ENCODE peak calls at places on chromosomes 12 and 14, in four cellular contexts. Y, D, J and N are unnamed samples.
A peak's percentile ranks its signal among the peaks of the same experiment; 100 is the strongest.

GRCh38 chr14:33844118-33844517 is 106.8 kb downstream of the EGLN3 start:
- DNase-seq in Y (no peak), D (no peak), J (no peak), N (no peak)

GRCh38 chr12:6426882-6427671 is 17.7 kb upstream of the CD27 start:
- DNase-seq in Y (no peak), D (no peak), J (no peak), N (no peak)

GRCh38 chr14:29536886-29537511 is 390.6 kb downstream of the PRKD1 start:
- DNase-seq in Y (peak; percentile 35), D (no peak), J (no peak), N (no peak)

GRCh38 chr12:52058631-52059324 is 7.5 kb downstream of the NR4A1 start:
- DNase-seq in Y (peak; percentile 54), D (no peak), J (no peak), N (no peak)

GRCh38 chr12:128844031-128844635 is 9.1 kb upstream of the GLT1D1 start:
- DNase-seq in Y (no peak), D (no peak), J (no peak), N (peak; percentile 73)

GRCh38 chr14:21768116-21768874 is 94.7 kb upstream of the OR4E1 start:
- DNase-seq in Y (peak; percentile 1), D (peak; percentile 42), J (no peak), N (peak; percentile 86)

GRCh38 chr14:22561661-22562579 is 27.1 kb downstream of the DAD1 start:
- DNase-seq in Y (no peak), D (no peak), J (no peak), N (peak; percentile 72)

GRCh38 chr12:82696543-82696942 is 9.8 kb downstream of the TMTC2 start:
- DNase-seq in Y (no peak), D (no peak), J (no peak), N (no peak)

GRCh38 chr14:97707603-97708002 is 910.4 kb downstream of the VRK1 start:
- DNase-seq in Y (no peak), D (no peak), J (no peak), N (no peak)

GRCh38 chr14:66070542-66071319 is 415.4 kb upstream of the CCDC196 start:
- DNase-seq in Y (no peak), D (peak; percentile 69), J (peak; percentile 58), N (peak; percentile 82)

GRCh38 chr14:51462182-51462581 is 189.5 kb upstream of the FRMD6 start:
- DNase-seq in Y (no peak), D (no peak), J (no peak), N (no peak)

GRCh38 chr12:124844411-124845397 is 19.0 kb downstream of the SCARB1 start:
- DNase-seq in Y (no peak), D (no peak), J (no peak), N (no peak)

GRCh38 chr12:124862768-124863408 is 776 bp downstream of the SCARB1 start:
- DNase-seq in Y (no peak), D (no peak), J (no peak), N (peak; percentile 40)

GRCh38 chr12:5000204-5000603 is 43.5 kb upstream of the KCNA5 start:
- DNase-seq in Y (no peak), D (no peak), J (no peak), N (peak; percentile 33)

GRCh38 chr12:132170094-132170636 is 25.9 kb downstream of the NOC4L start:
- DNase-seq in Y (peak; percentile 75), D (no peak), J (no peak), N (no peak)

GRCh38 chr12:39417916-39418315 is 25.0 kb downstream of the KIF21A start:
- DNase-seq in Y (no peak), D (no peak), J (no peak), N (no peak)

GRCh38 chr12:29710104-29710503 is 73.6 kb downstream of the TMTC1 start:
- DNase-seq in Y (no peak), D (peak; percentile 62), J (peak; percentile 15), N (peak; percentile 91)

GRCh38 chr12:51823875-51824565 is 24.5 kb downstream of the FIGNL2 start:
- DNase-seq in Y (peak; percentile 73), D (no peak), J (no peak), N (peak; percentile 83)

GRCh38 chr14:99946652-99947489 is 118.4 kb upstream of the EVL start:
- DNase-seq in Y (no peak), D (peak; percentile 37), J (no peak), N (no peak)

GRCh38 chr12:103589517-103589916 is 2.4 kb downstream of the STAB2 start:
- DNase-seq in Y (no peak), D (no peak), J (no peak), N (no peak)

GRCh38 chr12:90842477-90842876 is 112.5 kb downstream of the CCER1 start:
- DNase-seq in Y (no peak), D (no peak), J (peak; percentile 5), N (peak; percentile 51)

GRCh38 chr12:12333980-12334709 is 15.9 kb downstream of the MANSC1 start:
- DNase-seq in Y (peak; percentile 46), D (no peak), J (no peak), N (peak; percentile 60)

GRCh38 chr12:13028825-13029570 is 15.2 kb upstream of the FAM234B start:
- DNase-seq in Y (no peak), D (peak; percentile 14), J (no peak), N (peak; percentile 32)

DNA sequence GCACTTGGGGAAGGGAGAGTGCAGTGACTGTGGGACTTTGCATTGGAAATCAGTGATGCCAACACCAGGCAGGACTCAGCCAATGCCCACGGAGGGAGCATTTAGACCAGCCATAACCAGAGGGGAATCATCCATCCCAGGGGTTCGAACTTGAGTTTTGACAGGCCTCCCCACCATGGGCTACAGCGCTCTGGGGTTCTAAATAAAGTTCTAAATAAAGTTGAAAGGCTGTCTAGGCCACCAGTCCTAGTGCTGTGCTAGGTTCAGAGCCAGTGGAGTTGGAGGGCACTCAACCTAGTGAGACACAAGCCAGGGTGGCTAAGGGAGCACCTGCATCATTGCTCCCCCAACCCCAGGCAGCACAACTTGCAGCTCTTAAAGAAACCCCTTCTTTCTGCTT is 82.0 kb upstream of the SLC38A4 start:
- DNase-seq in Y (no peak), D (no peak), J (no peak), N (no peak)
- H2AK5ac ChIP-seq in Y (no peak overlapping the region), D (peak overlapping the region; percentile 14), J (no peak overlapping the region), N (no peak overlapping the region)

GRCh38 chr12:94404854-94405253 is 54.8 kb downstream of the CEP83 start:
- DNase-seq in Y (no peak), D (no peak), J (no peak), N (no peak)
- H3K4me3 ChIP-seq in Y (no peak overlapping the region), D (no peak overlapping the region), J (no peak overlapping the region), N (no peak overlapping the region)

GRCh38 chr14:68583527-68584275 is 209.2 kb downstream of the ZFP36L1 start:
- DNase-seq in Y (no peak), D (no peak), J (no peak), N (no peak)
- H3K79me1 ChIP-seq in Y (no peaks in the 10 kb centered on the region), D (no peaks in the 10 kb centered on the region), J (no peaks in the 10 kb centered on the region), N (no peaks in the 10 kb centered on the region)

GRCh38 chr12:55721601-55722213 is 1.5 kb downstream of the RDH5 start:
- DNase-seq in Y (no peak), D (no peak), J (no peak), N (no peak)
- H2AK5ac ChIP-seq in Y (peak overlapping the region; percentile 89), D (no peak overlapping the region), J (no peak overlapping the region), N (no peak overlapping the region)

DNA sequence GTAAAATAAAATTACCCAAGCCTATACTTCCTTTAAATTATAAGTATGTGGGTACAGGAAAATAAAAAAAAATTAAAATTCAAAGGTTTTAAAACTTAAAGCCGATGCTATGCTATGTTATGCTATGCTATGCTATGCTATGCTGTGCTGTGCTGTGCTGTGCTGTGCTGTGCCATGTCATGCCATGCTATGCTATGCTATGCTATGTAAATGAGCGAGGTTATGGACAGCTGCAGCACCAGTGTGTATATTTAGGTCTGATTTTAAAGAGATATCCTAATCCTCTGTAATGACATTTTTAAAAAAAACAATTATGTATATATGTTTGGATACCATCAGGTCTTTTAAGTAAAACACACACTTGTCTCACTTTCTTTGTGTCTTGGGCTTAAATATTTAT is 1822.0 kb upstream of the SEL1L start:
- DNase-seq in Y (no peak), D (no peak), J (no peak), N (no peak)
- H3K4me3 ChIP-seq in Y (no peak overlapping the region), D (no peak overlapping the region), J (no peak overlapping the region), N (no peak overlapping the region)

DNA sequence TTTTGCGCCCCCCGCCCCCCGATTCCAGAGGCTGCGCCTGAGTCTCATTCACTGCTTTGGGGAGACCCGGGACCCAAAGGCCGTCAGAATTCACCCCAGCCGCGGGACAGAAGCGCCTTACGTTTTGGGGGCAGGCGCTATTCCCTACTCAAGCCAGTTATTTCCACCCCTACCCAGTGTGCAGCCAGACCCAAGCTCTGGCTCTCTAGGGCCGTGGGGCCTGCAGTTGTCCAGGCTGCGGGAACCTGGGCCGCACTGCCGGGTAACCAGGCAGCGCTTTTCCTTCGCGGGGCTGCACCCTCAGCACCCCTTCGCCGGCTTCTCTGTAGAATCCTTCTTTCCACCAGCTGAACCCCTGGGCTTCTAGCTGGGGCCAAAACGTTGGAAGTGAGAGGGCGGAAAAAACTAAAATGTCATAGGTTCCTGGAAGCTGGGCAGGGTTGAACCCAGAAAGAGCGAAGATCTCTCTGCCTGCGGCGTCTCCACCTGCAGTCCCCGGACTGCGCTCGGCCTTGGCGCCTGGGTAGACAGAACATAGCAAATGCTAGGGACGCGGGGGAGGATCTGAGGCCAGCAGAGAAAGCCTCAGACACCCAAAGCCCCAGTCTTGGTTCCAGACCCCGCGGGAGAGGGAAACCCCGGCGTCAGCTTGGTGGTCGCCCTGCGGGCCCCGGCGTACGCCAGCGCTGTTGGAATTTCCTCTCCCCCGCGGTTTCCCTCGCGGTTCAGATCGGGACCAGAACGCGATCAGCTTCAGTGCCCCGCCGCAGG is 18.4 kb downstream of the TBX3 start:
- DNase-seq in Y (no peak), D (no peak), J (no peak), N (peak; percentile 50)
- H3K79me1 ChIP-seq in Y (no peaks in the 10 kb centered on the region), D (no peaks in the 10 kb centered on the region), J (no peaks in the 10 kb centered on the region), N (no peaks in the 10 kb centered on the region)

GRCh38 chr14:77113644-77114043 is 15.6 kb downstream of the CIPC start:
- DNase-seq in Y (no peak), D (no peak), J (no peak), N (no peak)
- H2AK5ac ChIP-seq in Y (no peak overlapping the region), D (no peak overlapping the region), J (no peak overlapping the region), N (no peak overlapping the region)

GRCh38 chr14:80419339-80419738 is 208.0 kb upstream of the DIO2 start:
- DNase-seq in Y (no peak), D (no peak), J (no peak), N (no peak)
- H3K4me3 ChIP-seq in Y (no peak overlapping the region), D (no peak overlapping the region), J (no peak overlapping the region), N (no peak overlapping the region)